ENCODE peak calls at places on chromosomes 16 and 17, in ten cellular contexts. J is AG20443; P is transverse colon; N is left ventricle myocardium inferior; G is psoas muscle; V is germinal center; A is RPMI8226; X is stimulated activated CD8-positive, alpha-beta memory T cell treated with anti-CD3 and anti-CD28 coated beads, Interleukin-12 subunit alpha, Interleukin-12 subunit beta, amount 100 ng/mL, for 1 hour; C is stomach; B is activated naive CD4-positive, alpha-beta T cell treated with Interleukin-2 at 50 U/mL for 16 hours. R is an unnamed sample.

GRCh38 chr17:48577946-48578615 is at the start of gene HOXB4:
- DNase-seq in C (peak; percentile 59), P (peak; percentile 80), G (peak; percentile 80), V (peak; percentile 87), A (peak; percentile 69), J (peak; percentile 79), N (peak; percentile 68), B (peak; percentile 72), X (peak; percentile 45), R (peak; percentile 56)

GRCh38 chr16:86726340-86726739 is 148.0 kb downstream of the FOXL1 start:
- DNase-seq in C (no peak), V (no peak), G (no peak), J (no peak), N (no peak), P (no peak), B (no peak), A (no peak), X (no peak), R (no peak)

GRCh38 chr16:84922351-84923135 is 88.8 kb downstream of the ZDHHC7 start:
- DNase-seq in B (no peak), P (peak; percentile 63), J (no peak), G (peak; percentile 72), V (no peak), A (no peak), C (peak; percentile 45), N (peak; percentile 90), X (no peak), R (peak; percentile 76)

GRCh38 chr16:71537643-71538042 is 11.4 kb downstream of the CHST4 start:
- DNase-seq in V (peak; percentile 44), B (peak; percentile 11), A (peak; percentile 71), N (no peak), C (no peak), X (no peak), J (peak; percentile 65), P (peak; percentile 55), G (no peak), R (peak; percentile 56)

GRCh38 chr16:6863135-6863534 is 469.5 kb upstream of the RBFOX1 start:
- DNase-seq in G (no peak), N (no peak), X (no peak), P (no peak), V (no peak), J (no peak), A (no peak), C (no peak), B (no peak), R (no peak)

GRCh38 chr16:30041841-30042240 is 10.8 kb upstream of the TLCD3B start:
- DNase-seq in A (peak; percentile 57), B (no peak), P (no peak), C (no peak), J (peak; percentile 39), N (no peak), X (no peak), V (no peak), G (no peak), R (peak; percentile 73)

GRCh38 chr17:79919862-79920720 is 80.9 kb upstream of the CBX4 start:
- DNase-seq in N (no peak), V (no peak), G (peak; percentile 8), J (no peak), P (no peak), B (no peak), A (peak; percentile 44), X (no peak), C (no peak), R (no peak)

GRCh38 chr17:76714822-76715461 is 4.2 kb upstream of the MXRA7 start:
- DNase-seq in P (peak; percentile 68), V (peak; percentile 60), A (peak; percentile 76), G (peak; percentile 70), B (peak; percentile 77), X (peak; percentile 73), N (peak; percentile 72), J (no peak), C (peak; percentile 72), R (peak; percentile 70)

GRCh38 chr17:32471652-32472051 is 15.1 kb upstream of the CDK5R1 start:
- DNase-seq in V (no peak), A (no peak), C (no peak), N (no peak), P (no peak), B (no peak), J (no peak), G (no peak), X (no peak), R (no peak)

GRCh38 chr16:86818701-86819522 is 240.6 kb downstream of the FOXL1 start:
- DNase-seq in J (no peak), N (no peak), X (no peak), G (no peak), B (no peak), P (no peak), V (no peak), A (peak; percentile 18), C (no peak), R (no peak)

GRCh38 chr17:32558997-32559650 is 72.3 kb downstream of the CDK5R1 start:
- DNase-seq in C (no peak), B (no peak), X (no peak), P (no peak), V (peak; percentile 82), G (no peak), A (peak; percentile 45), J (no peak), N (no peak), R (no peak)

GRCh38 chr16:12120331-12120981 is 143.9 kb downstream of the SNX29 start:
- DNase-seq in A (no peak), N (peak; percentile 46), B (no peak), G (no peak), V (no peak), X (no peak), C (no peak), P (peak; percentile 13), J (no peak), R (peak; percentile 78)

GRCh38 chr16:31472559-31473203 is 729 bp downstream of the TGFB1I1 start:
- DNase-seq in P (peak; percentile 93), G (peak; percentile 90), A (peak; percentile 84), B (peak; percentile 25), C (peak; percentile 87), N (peak; percentile 88), J (peak; percentile 96), V (peak; percentile 54), X (no peak), R (peak; percentile 96)

R was measured in fibroblast of pulmonary artery.